ENCODE peak calls at places on chromosomes 7 and 10, in seven cellular contexts. C is naive B cell, L is esophagus squamous epithelium, Q is T-helper 17 cell, J is foreskin melanocyte, G is anterior cingulate cortex, X is hypothalamus. N is an unnamed sample.

GRCh38 chr7:151800391-151800790 is 76.5 kb downstream of the PRKAG2 start:
- DNase-seq in C (no peak), L (no peak), Q (no peak), J (no peak), G (no peak), X (no peak), N (no peak)

GRCh38 chr10:24723386-24723787 is 300 bp downstream of the ARHGAP21 start:
- DNase-seq in C (peak), L (no peak), Q (no peak), J (no peak), G (no peak), X (no peak), N (peak)

GRCh38 chr10:15789793-15790525 is 70.2 kb upstream of the ITGA8 start:
- DNase-seq in C (no peak), L (no peak), Q (no peak), J (peak), G (no peak), X (no peak), N (no peak)

GRCh38 chr10:106741131-106741530 is 423.4 kb downstream of the SORCS1 start:
- DNase-seq in C (no peak), L (no peak), Q (no peak), J (no peak), G (no peak), X (no peak), N (no peak)

GRCh38 chr7:141737118-141737835 is 881 bp upstream of the SSBP1 start:
- DNase-seq in C (no peak), L (no peak), Q (no peak), J (no peak), G (no peak), X (no peak), N (peak)

GRCh38 chr10:126846469-126846868 is 58.8 kb upstream of the DOCK1 start:
- DNase-seq in C (no peak), L (no peak), Q (no peak), J (no peak), G (no peak), X (no peak), N (no peak)

GRCh38 chr7:132117636-132118035 is 458.6 kb downstream of the PLXNA4 start:
- DNase-seq in C (no peak), L (no peak), Q (no peak), J (no peak), G (no peak), X (no peak), N (no peak)

GRCh38 chr7:148670374-148670773 is 28.3 kb upstream of the CUL1 start:
- DNase-seq in C (no peak), L (no peak), Q (no peak), J (no peak), G (no peak), X (no peak), N (no peak)

GRCh38 chr7:27183682-27184341 is 1.2 kb downstream of the HOXA11 start:
- DNase-seq in C (no peak), L (no peak), Q (no peak), J (no peak), G (no peak), X (no peak), N (no peak)

GRCh38 chr10:21337171-21337792 is 188.2 kb downstream of the SKIDA1 start:
- DNase-seq in C (no peak), L (no peak), Q (no peak), J (no peak), G (no peak), X (no peak), N (no peak)

GRCh38 chr7:155543011-155543881 is 3.1 kb downstream of the CNPY1 start:
- DNase-seq in C (no peak), L (no peak), Q (no peak), J (peak), G (no peak), X (no peak), N (no peak)

GRCh38 chr10:8158439-8159071 is 104.1 kb downstream of the GATA3 start:
- DNase-seq in C (no peak), L (no peak), Q (no peak), J (no peak), G (no peak), X (no peak), N (no peak)

GRCh38 chr7:78912781-78913180 is 540.7 kb downstream of the MAGI2 start:
- DNase-seq in C (no peak), L (no peak), Q (no peak), J (no peak), G (no peak), X (no peak), N (no peak)